ENCODE peak calls at places on chromosomes 6 and 20, in seven cellular contexts. M is fibroblast of lung; I is SW480; G is progenitor cell of endocrine pancreas; O is amniotic epithelial cell; B is heart right ventricle; K is stimulated activated CD8-positive, alpha-beta memory T cell treated with anti-CD3 and anti-CD28 coated beads, Interleukin-15, amount 100 ng/mL, for 4 hours. X is an unnamed sample.

GRCh38 chr6:3318226-3318625 is 59.5 kb downstream of the PSMG4 start:
- DNase-seq in O (no peak), G (no peak), M (no peak), B (no peak), I (no peak), K (no peak), X (no peak)

GRCh38 chr6:81894788-81895221 is 142.3 kb upstream of the TENT5A start:
- DNase-seq in M (no peak), B (peak), O (peak), G (no peak), K (no peak), I (no peak), X (no peak)

GRCh38 chr6:41182069-41183034 is 18.6 kb downstream of the TREML2 start:
- DNase-seq in O (peak), K (no peak), B (no peak), M (peak), G (no peak), I (peak), X (peak)

GRCh38 chr6:156618600-156619205 is 158.5 kb upstream of the ARID1B start:
- DNase-seq in M (peak), B (no peak), K (no peak), G (no peak), O (no peak), I (no peak), X (no peak)

GRCh38 chr20:1333462-1334369 is 4.8 kb upstream of the SDCBP2 start:
- DNase-seq in G (no peak), K (no peak), I (no peak), O (no peak), B (no peak), M (no peak), X (no peak)

GRCh38 chr20:48380661-48381060 is 447.1 kb downstream of the PREX1 start:
- DNase-seq in K (no peak), I (no peak), O (no peak), G (no peak), M (no peak), B (no peak), X (no peak)

GRCh38 chr6:156351346-156351966 is 425.7 kb upstream of the ARID1B start:
- DNase-seq in B (no peak), M (no peak), I (no peak), G (no peak), O (no peak), K (no peak), X (no peak)

GRCh38 chr20:25120920-25121319 is 39.0 kb upstream of the VSX1 start:
- DNase-seq in M (no peak), O (no peak), K (no peak), G (no peak), I (no peak), B (no peak), X (no peak)

GRCh38 chr6:514396-514973 is 122.9 kb downstream of the IRF4 start:
- DNase-seq in O (peak), K (no peak), G (no peak), B (no peak), I (no peak), M (no peak), X (no peak)

GRCh38 chr6:41469951-41470340 is 76.2 kb upstream of the FOXP4 start:
- DNase-seq in I (no peak), G (no peak), B (no peak), M (no peak), K (no peak), O (peak), X (no peak)

GRCh38 chr6:152273002-152273401 is 364.2 kb downstream of the SYNE1 start:
- DNase-seq in K (no peak), G (no peak), B (no peak), M (peak), O (peak), I (no peak), X (no peak)